ENCODE peak calls at places on chromosomes 2 and 18, in nine cellular contexts. One of them, this sample, is unnamed.

GRCh38 chr2:157830696-157831570 is 45.2 kb downstream of the ACVR1 start:
- DNase-seq in heart left ventricle: no peak
- DNase-seq in epithelial cell of prostate: peak
- DNase-seq in GM12891: no peak
- DNase-seq in fibroblast of gingiva: peak
- DNase-seq in progenitor cell of endocrine pancreas: no peak
- DNase-seq in ELF-1: no peak
- DNase-seq in adipocyte: peak
- DNase-seq in A172: peak
- DNase-seq in this sample: no peak

GRCh38 chr2:185436787-185437372 is 301.7 kb upstream of the FSIP2 start:
- DNase-seq in heart left ventricle: no peak
- DNase-seq in epithelial cell of prostate: no peak
- DNase-seq in GM12891: no peak
- DNase-seq in fibroblast of gingiva: no peak
- DNase-seq in progenitor cell of endocrine pancreas: no peak
- DNase-seq in ELF-1: no peak
- DNase-seq in adipocyte: peak
- DNase-seq in A172: peak
- DNase-seq in this sample: no peak

GRCh38 chr2:220043155-220043992 is 415.9 kb downstream of the SLC4A3 start:
- DNase-seq in heart left ventricle: no peak
- DNase-seq in epithelial cell of prostate: no peak
- DNase-seq in GM12891: no peak
- DNase-seq in fibroblast of gingiva: peak
- DNase-seq in progenitor cell of endocrine pancreas: no peak
- DNase-seq in ELF-1: peak
- DNase-seq in adipocyte: peak
- DNase-seq in A172: peak
- DNase-seq in this sample: no peak

GRCh38 chr2:201969241-201969937 is 64.3 kb upstream of the FZD7 start:
- DNase-seq in heart left ventricle: no peak
- DNase-seq in epithelial cell of prostate: no peak
- DNase-seq in GM12891: no peak
- DNase-seq in fibroblast of gingiva: no peak
- DNase-seq in progenitor cell of endocrine pancreas: no peak
- DNase-seq in ELF-1: no peak
- DNase-seq in adipocyte: no peak
- DNase-seq in A172: no peak
- DNase-seq in this sample: no peak

GRCh38 chr2:120235681-120236080 is 12.5 kb upstream of the TMEM185B start:
- DNase-seq in heart left ventricle: no peak
- DNase-seq in epithelial cell of prostate: no peak
- DNase-seq in GM12891: no peak
- DNase-seq in fibroblast of gingiva: no peak
- DNase-seq in progenitor cell of endocrine pancreas: no peak
- DNase-seq in ELF-1: no peak
- DNase-seq in adipocyte: no peak
- DNase-seq in A172: no peak
- DNase-seq in this sample: no peak

GRCh38 chr2:11745613-11746375 is 638 bp upstream of the LPIN1 start:
- DNase-seq in heart left ventricle: no peak
- DNase-seq in epithelial cell of prostate: no peak
- DNase-seq in GM12891: no peak
- DNase-seq in fibroblast of gingiva: no peak
- DNase-seq in progenitor cell of endocrine pancreas: no peak
- DNase-seq in ELF-1: peak
- DNase-seq in adipocyte: no peak
- DNase-seq in A172: no peak
- DNase-seq in this sample: no peak

GRCh38 chr2:28287261-28287915 is 105.3 kb upstream of the FOSL2 start:
- DNase-seq in heart left ventricle: no peak
- DNase-seq in epithelial cell of prostate: no peak
- DNase-seq in GM12891: no peak
- DNase-seq in fibroblast of gingiva: peak
- DNase-seq in progenitor cell of endocrine pancreas: no peak
- DNase-seq in ELF-1: no peak
- DNase-seq in adipocyte: peak
- DNase-seq in A172: no peak
- DNase-seq in this sample: no peak

GRCh38 chr2:173161516-173161915 is 85.9 kb downstream of the MAP3K20 start:
- DNase-seq in heart left ventricle: no peak
- DNase-seq in epithelial cell of prostate: no peak
- DNase-seq in GM12891: no peak
- DNase-seq in fibroblast of gingiva: no peak
- DNase-seq in progenitor cell of endocrine pancreas: no peak
- DNase-seq in ELF-1: no peak
- DNase-seq in adipocyte: no peak
- DNase-seq in A172: no peak
- DNase-seq in this sample: no peak

GRCh38 chr2:38170098-38170497 is 94.1 kb upstream of the CYP1B1 start:
- DNase-seq in heart left ventricle: no peak
- DNase-seq in epithelial cell of prostate: no peak
- DNase-seq in GM12891: no peak
- DNase-seq in fibroblast of gingiva: peak
- DNase-seq in progenitor cell of endocrine pancreas: no peak
- DNase-seq in ELF-1: no peak
- DNase-seq in adipocyte: peak
- DNase-seq in A172: no peak
- DNase-seq in this sample: no peak

GRCh38 chr18:24271381-24272331 is 126.0 kb downstream of the OSBPL1A start:
- DNase-seq in heart left ventricle: peak
- DNase-seq in epithelial cell of prostate: peak
- DNase-seq in GM12891: peak
- DNase-seq in fibroblast of gingiva: peak
- DNase-seq in progenitor cell of endocrine pancreas: peak
- DNase-seq in ELF-1: peak
- DNase-seq in adipocyte: peak
- DNase-seq in A172: peak
- DNase-seq in this sample: peak